ENCODE peak calls at places on chromosomes 3 and 15, in six cellular contexts. X is GM23338, A is K562, H is mammary epithelial cell, Z is neural progenitor cell, T is DND-41. V is an unnamed sample.

GRCh38 chr3:117853923-117854322 is 1144.3 kb downstream of the TUSC7 start:
- DNase-seq in A (no peak), T (no peak), Z (no peak), H (peak; percentile 1), X (no peak), V (no peak)

GRCh38 chr3:69165744-69166143 is 43.3 kb upstream of the LMOD3 start:
- DNase-seq in X (no peak), Z (no peak), T (no peak), H (no peak), A (no peak), V (no peak)

GRCh38 chr3:138493804-138494606 is 59.6 kb downstream of the ESYT3 start:
- DNase-seq in Z (no peak), X (no peak), A (no peak), H (peak; percentile 74), T (no peak), V (peak; percentile 57)

GRCh38 chr3:142649996-142650693 is 54.0 kb downstream of the PLS1 start:
- DNase-seq in H (no peak), A (no peak), X (no peak), T (peak; percentile 5), Z (no peak), V (no peak)

GRCh38 chr3:13676618-13677017 is 127.7 kb downstream of the FBLN2 start:
- DNase-seq in T (no peak), Z (no peak), A (no peak), H (no peak), X (no peak), V (no peak)

GRCh38 chr3:129526121-129526900 is 2.1 kb upstream of the RHO start:
- DNase-seq in H (no peak), T (no peak), X (no peak), Z (peak; percentile 51), A (no peak), V (no peak)

GRCh38 chr15:85073556-85074194 is 92.0 kb downstream of the PDE8A start:
- DNase-seq in Z (no peak), T (no peak), H (peak; percentile 55), A (no peak), X (no peak), V (no peak)

GRCh38 chr3:62928256-62928655 is 53.0 kb upstream of the CADPS start:
- DNase-seq in H (no peak), X (no peak), A (no peak), T (no peak), Z (no peak), V (no peak)

GRCh38 chr15:71657141-71657540 is 153.2 kb upstream of the NR2E3 start:
- DNase-seq in X (no peak), T (no peak), Z (no peak), A (no peak), H (no peak), V (no peak)

GRCh38 chr3:140896997-140897396 is 44.6 kb upstream of the SLC25A36 start:
- DNase-seq in Z (no peak), A (no peak), X (no peak), T (no peak), H (peak; percentile 27), V (peak; percentile 3)

GRCh38 chr15:94075349-94075748 is 156.0 kb upstream of the MCTP2 start:
- DNase-seq in A (no peak), X (no peak), T (no peak), Z (no peak), H (no peak), V (peak; percentile 61)

GRCh38 chr3:124558898-124559649 is 171.2 kb upstream of the UMPS start:
- DNase-seq in A (peak; percentile 35), X (no peak), T (no peak), H (peak; percentile 77), Z (no peak), V (peak; percentile 98)

GRCh38 chr3:17833786-17834559 is 91.5 kb upstream of the TBC1D5 start:
- DNase-seq in Z (no peak), H (peak; percentile 73), X (no peak), T (no peak), A (no peak), V (no peak)

GRCh38 chr15:88477885-88478284 is 10.4 kb downstream of the MRPS11 start:
- DNase-seq in A (no peak), T (no peak), Z (no peak), H (no peak), X (no peak), V (no peak)

GRCh38 chr3:42663581-42664442 is 10.3 kb downstream of the ZBTB47 start:
- DNase-seq in X (no peak), Z (no peak), A (no peak), H (no peak), T (no peak), V (no peak)

GRCh38 chr3:40877651-40878463 is 321.4 kb upstream of the CTNNB1 start:
- DNase-seq in H (peak; percentile 29), A (no peak), Z (peak; percentile 16), T (no peak), X (no peak), V (no peak)

GRCh38 chr3:21620511-21621395 is 130.3 kb downstream of the ZNF385D start:
- DNase-seq in T (no peak), H (peak; percentile 7), X (no peak), A (no peak), Z (no peak), V (no peak)

GRCh38 chr3:63934484-63934883 is 22.3 kb upstream of the SCAANT1 start:
- DNase-seq in X (no peak), T (no peak), Z (no peak), A (no peak), H (no peak), V (no peak)

GRCh38 chr3:67937498-67938118 is 283.2 kb upstream of the SUCLG2 start:
- DNase-seq in X (no peak), T (no peak), Z (no peak), A (no peak), H (no peak), V (no peak)

GRCh38 chr15:33194704-33195261 is at the start of gene FMN1:
- DNase-seq in Z (peak; percentile 98), A (peak; percentile 86), H (peak; percentile 91), X (peak; percentile 98), T (peak; percentile 35), V (peak; percentile 90)

GRCh38 chr3:153639634-153640033 is 477.6 kb downstream of the RAP2B start:
- DNase-seq in T (no peak), X (no peak), Z (no peak), A (no peak), H (no peak), V (no peak)

GRCh38 chr3:60144071-60144470 is 1094.2 kb upstream of the CFAP20DC start:
- DNase-seq in H (no peak), T (no peak), X (no peak), Z (no peak), A (no peak), V (no peak)
- TF ChIP-seq EZH2 in H (no peak), T (no peak), X (no peak), Z (no peak), A (no peak), V (no peak)

GRCh38 chr3:98799479-98799878 is 36.3 kb downstream of the ST3GAL6 start:
- DNase-seq in Z (no peak), H (no peak), T (no peak), X (no peak), A (no peak), V (no peak)

GRCh38 chr3:98793971-98794370 is 30.8 kb downstream of the ST3GAL6 start:
- DNase-seq in H (no peak), A (no peak), X (no peak), Z (no peak), T (no peak), V (no peak)

GRCh38 chr3:98798820-98799219 is 35.7 kb downstream of the ST3GAL6 start:
- DNase-seq in H (no peak), T (no peak), A (no peak), X (no peak), Z (no peak), V (no peak)

GRCh38 chr3:98797905-98798304 is 34.8 kb downstream of the ST3GAL6 start:
- DNase-seq in Z (no peak), X (no peak), T (no peak), H (no peak), A (no peak), V (no peak)

DNA sequence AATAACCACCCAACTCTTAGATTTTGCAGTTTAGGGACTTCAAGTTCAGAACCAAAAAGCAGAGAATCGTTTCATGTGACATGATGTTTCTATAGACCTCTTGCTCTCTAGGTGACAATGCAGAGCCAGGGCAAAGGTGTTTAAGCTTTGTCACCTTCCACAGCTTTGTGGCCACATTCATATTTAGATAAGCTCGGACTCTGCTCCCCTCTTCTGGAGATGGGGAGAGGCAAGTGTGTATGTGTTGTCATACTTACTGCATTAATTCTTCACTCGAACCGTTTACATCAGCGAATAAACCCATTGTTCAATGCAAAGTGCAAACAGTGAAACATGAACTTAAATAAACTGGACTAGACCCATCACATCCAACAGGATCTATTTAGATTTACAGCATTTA is 33.2 kb downstream of the ST3GAL6 start:
- DNase-seq in H (no peak), A (no peak), X (no peak), T (no peak), Z (no peak), V (no peak)
- TF ChIP-seq CTCF in H (no peak), A (no peak), X (no peak), T (no peak), Z (no peak), V (no peak)

GRCh38 chr3:16513141-16514020 is at the start of gene RFTN1:
- DNase-seq in H (peak; percentile 54), Z (peak; percentile 60), A (peak; percentile 7), X (peak; percentile 69), T (peak; percentile 73), V (peak; percentile 39)
- H3K4me1 ChIP-seq in H (peaks cover 15% of the 10 kb centered on the region), Z (peaks cover 21% of the 10 kb centered on the region), A (no peaks in the 10 kb centered on the region), X (peaks cover 33% of the 10 kb centered on the region), T (peaks cover 47% of the 10 kb centered on the region), V (peaks cover 13% of the 10 kb centered on the region)

GRCh38 chr3:39505866-39506738 is 38.6 kb downstream of the MOBP start:
- DNase-seq in T (no peak), Z (peak; percentile 35), X (peak; percentile 32), H (no peak), A (no peak), V (no peak)

GRCh38 chr3:39501059-39501458 is 33.6 kb downstream of the MOBP start:
- DNase-seq in Z (no peak), A (no peak), H (no peak), X (no peak), T (no peak), V (no peak)

GRCh38 chr3:39499651-39500273 is 32.3 kb downstream of the MOBP start:
- DNase-seq in T (no peak), H (peak; percentile 10), Z (no peak), A (no peak), X (no peak), V (no peak)

GRCh38 chr3:39502838-39503145 is 35.3 kb downstream of the MOBP start:
- DNase-seq in H (no peak), X (no peak), Z (no peak), A (no peak), T (no peak), V (no peak)

GRCh38 chr3:39501982-39502837 is 34.7 kb downstream of the MOBP start:
- DNase-seq in H (no peak), T (no peak), A (no peak), X (peak; percentile 11), Z (no peak), V (no peak)
- TF ChIP-seq EZH2 in H (peak; percentile 93), T (no peak), A (no peak), X (no peak), Z (no peak), V (no peak)